ENCODE peak calls at places on chromosomes 4 and X, in five cellular contexts. G, R, W, K and D are unnamed samples.

GRCh38 chr4:98623126-98623802 is 35.1 kb downstream of the TSPAN5 start:
- DNase-seq in G (no peak), R (no peak), W (no peak), K (no peak), D (no peak)

GRCh38 chrX:3690140-3690539 is 23.3 kb downstream of the PRKX start:
- DNase-seq in G (no peak), R (no peak), W (no peak), K (no peak), D (no peak)

GRCh38 chr4:63578383-63578782 is 830.9 kb downstream of the TECRL start:
- DNase-seq in G (no peak), R (no peak), W (no peak), K (no peak), D (no peak)

GRCh38 chr4:140395668-140396067 is 22.2 kb downstream of the SCOC start:
- DNase-seq in G (no peak), R (no peak), W (no peak), K (no peak), D (no peak)

GRCh38 chr4:186666252-186666651 is 57.4 kb downstream of the FAT1 start:
- DNase-seq in G (no peak), R (no peak), W (no peak), K (no peak), D (no peak)

GRCh38 chr4:172809319-172809718 is 359.3 kb upstream of the GALNT7 start:
- DNase-seq in G (no peak), R (no peak), W (no peak), K (no peak), D (peak; percentile 85)

GRCh38 chr4:76747613-76748012 is 150.3 kb downstream of the SOWAHB start:
- DNase-seq in G (no peak), R (no peak), W (no peak), K (no peak), D (no peak)

GRCh38 chr4:7195546-7196282 is 3.4 kb downstream of the SORCS2 start:
- DNase-seq in G (no peak), R (no peak), W (no peak), K (no peak), D (peak; percentile 43)

GRCh38 chr4:69984030-69984443 is 11.7 kb upstream of the STATH start:
- DNase-seq in G (no peak), R (no peak), W (no peak), K (no peak), D (peak; percentile 62)

GRCh38 chrX:41982966-41983365 is 59.6 kb upstream of the CASK start:
- DNase-seq in G (no peak), R (no peak), W (no peak), K (peak; percentile 1), D (no peak)